ENCODE peak calls at places on chromosomes 2 and 18, in ten cellular contexts. S is GM12878, J is epithelial cell of proximal tubule, G is astrocyte of the spinal cord, Y is prostate gland, X is breast epithelium, V is brain microvascular endothelial cell, A is GM12865, C is GM23248, K is bronchial epithelial cell. T is an unnamed sample.

GRCh38 chr2:28391564-28392296 is 928 bp upstream of the FOSL2 start:
- DNase-seq in S (no peak), J (no peak), G (peak), Y (peak), X (peak), V (peak), A (peak), C (peak), K (peak), T (peak)

GRCh38 chr18:35392375-35392774 is 15.2 kb upstream of the ZNF396 start:
- DNase-seq in S (no peak), J (no peak), G (no peak), Y (no peak), X (no peak), V (no peak), A (no peak), C (no peak), K (no peak), T (no peak)

GRCh38 chr18:34915046-34915445 is 126.2 kb upstream of the MAPRE2 start:
- DNase-seq in S (no peak), J (no peak), G (no peak), Y (no peak), X (no peak), V (no peak), A (no peak), C (no peak), K (no peak), T (no peak)

GRCh38 chr2:241849616-241850543 is 8.8 kb downstream of the PDCD1 start:
- DNase-seq in S (no peak), J (no peak), G (no peak), Y (no peak), X (no peak), V (no peak), A (peak), C (no peak), K (no peak), T (no peak)

GRCh38 chr18:55694291-55694690 is 106.3 kb upstream of the TCF4 start:
- DNase-seq in S (no peak), J (no peak), G (no peak), Y (no peak), X (no peak), V (no peak), A (no peak), C (peak), K (peak), T (peak)

GRCh38 chr2:16774980-16775963 is 109.6 kb upstream of the CYRIA start:
- DNase-seq in S (no peak), J (no peak), G (peak), Y (no peak), X (no peak), V (no peak), A (no peak), C (no peak), K (peak), T (peak)

GRCh38 chr18:11324956-11325873 is 175.8 kb upstream of the PIEZO2 start:
- DNase-seq in S (peak), J (no peak), G (peak), Y (no peak), X (no peak), V (peak), A (peak), C (peak), K (no peak), T (peak)

GRCh38 chr2:5914831-5915611 is 222.8 kb downstream of the SOX11 start:
- DNase-seq in S (no peak), J (no peak), G (peak), Y (no peak), X (no peak), V (peak), A (no peak), C (peak), K (no peak), T (no peak)

GRCh38 chr2:100408104-100408503 is 9.4 kb downstream of the CHST10 start:
- DNase-seq in S (no peak), J (no peak), G (no peak), Y (no peak), X (no peak), V (no peak), A (no peak), C (no peak), K (no peak), T (no peak)

GRCh38 chr2:120738786-120739771 is 3.4 kb downstream of the GLI2 start:
- DNase-seq in S (no peak), J (no peak), G (no peak), Y (no peak), X (no peak), V (no peak), A (no peak), C (no peak), K (no peak), T (peak)
- H3K4me3 ChIP-seq in S (no peak), J (no peak), G (no peak), Y (no peak), X (no peak), V (no peak), A (no peak), C (no peak), K (no peak), T (peak)

GRCh38 chr2:167191588-167191987 is 303.3 kb downstream of the XIRP2 start:
- DNase-seq in S (no peak), J (no peak), G (no peak), Y (no peak), X (no peak), V (no peak), A (no peak), C (peak), K (no peak), T (no peak)
- H3K4me3 ChIP-seq in S (no peak), J (no peak), G (no peak), Y (no peak), X (no peak), V (no peak), A (no peak), C (no peak), K (no peak), T (no peak)

GRCh38 chr2:10245021-10245420 is 57.7 kb upstream of the HPCAL1 start:
- DNase-seq in S (no peak), J (no peak), G (no peak), Y (no peak), X (no peak), V (no peak), A (no peak), C (no peak), K (no peak), T (no peak)
- H3K4me3 ChIP-seq in S (no peak), J (no peak), G (no peak), Y (no peak), X (no peak), V (no peak), A (no peak), C (no peak), K (no peak), T (no peak)

DNA sequence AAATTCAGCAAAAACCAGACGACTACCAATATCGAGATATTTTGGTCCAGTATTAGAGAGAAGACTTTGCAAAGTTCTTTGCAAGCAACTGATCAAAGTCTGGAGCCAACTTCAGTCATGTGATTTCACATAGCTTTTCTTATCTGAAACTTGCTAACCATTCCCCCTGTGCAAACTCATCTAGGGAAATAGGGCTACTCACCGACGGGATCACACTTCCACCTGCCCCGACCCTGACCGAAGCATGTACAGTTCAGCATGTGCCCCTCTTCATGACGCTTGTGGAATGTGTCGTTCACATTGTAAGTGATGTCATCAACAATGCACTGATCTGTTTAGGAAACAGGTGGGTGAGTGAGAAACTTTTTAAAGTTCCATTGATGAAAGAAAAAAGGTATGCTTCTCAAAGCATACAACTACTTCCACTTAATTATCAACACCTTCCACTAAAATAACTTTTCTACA is 15.4 kb downstream of the FN1 start:
- DNase-seq in S (no peak), J (no peak), G (peak), Y (no peak), X (no peak), V (peak), A (no peak), C (peak), K (no peak), T (no peak)
- H3K4me3 ChIP-seq in S (no peak), J (no peak), G (no peak), Y (no peak), X (no peak), V (peak), A (no peak), C (peak), K (no peak), T (no peak)

T was measured in fibroblast of villous mesenchyme.